ENCODE peak calls at places on chromosomes 5 and 9, in seven cellular contexts. One of them, this sample, is unnamed.

GRCh38 chr9:26656003-26656940 is 236.3 kb downstream of the CAAP1 start:
- DNase-seq in iPS-NIHi11: peak
- DNase-seq in stimulated activated CD4-positive, alpha-beta T cell treated with anti-CD3 and anti-CD28 coated beads, Interleukin-4, amount 100 ng/mL, for 24 hours: no peak
- DNase-seq in CD4-positive, alpha-beta T cell: no peak
- DNase-seq in endothelial cell: peak
- DNase-seq in left cardiac atrium: no peak
- DNase-seq in CD4-positive, CD25-positive, alpha-beta regulatory T cell: no peak
- DNase-seq in this sample: no peak

GRCh38 chr9:135588886-135589595 is 27.5 kb downstream of the PAEP start:
- DNase-seq in endothelial cell: no peak
- DNase-seq in stimulated activated CD4-positive, alpha-beta T cell treated with anti-CD3 and anti-CD28 coated beads, Interleukin-4, amount 100 ng/mL, for 24 hours: no peak
- DNase-seq in left cardiac atrium: no peak
- DNase-seq in iPS-NIHi11: no peak
- DNase-seq in CD4-positive, alpha-beta T cell: no peak
- DNase-seq in CD4-positive, CD25-positive, alpha-beta regulatory T cell: no peak
- DNase-seq in this sample: peak

GRCh38 chr5:157549283-157549629 is 26.3 kb downstream of the ADAM19 start:
- DNase-seq in iPS-NIHi11: no peak
- DNase-seq in left cardiac atrium: no peak
- DNase-seq in CD4-positive, CD25-positive, alpha-beta regulatory T cell: no peak
- DNase-seq in CD4-positive, alpha-beta T cell: no peak
- DNase-seq in endothelial cell: no peak
- DNase-seq in stimulated activated CD4-positive, alpha-beta T cell treated with anti-CD3 and anti-CD28 coated beads, Interleukin-4, amount 100 ng/mL, for 24 hours: no peak
- DNase-seq in this sample: no peak

GRCh38 chr9:130010151-130010988 is 32.6 kb downstream of the FNBP1 start:
- DNase-seq in stimulated activated CD4-positive, alpha-beta T cell treated with anti-CD3 and anti-CD28 coated beads, Interleukin-4, amount 100 ng/mL, for 24 hours: peak
- DNase-seq in iPS-NIHi11: no peak
- DNase-seq in left cardiac atrium: no peak
- DNase-seq in endothelial cell: no peak
- DNase-seq in CD4-positive, CD25-positive, alpha-beta regulatory T cell: no peak
- DNase-seq in CD4-positive, alpha-beta T cell: no peak
- DNase-seq in this sample: no peak

GRCh38 chr5:83498585-83498984 is 27.0 kb downstream of the VCAN start:
- DNase-seq in stimulated activated CD4-positive, alpha-beta T cell treated with anti-CD3 and anti-CD28 coated beads, Interleukin-4, amount 100 ng/mL, for 24 hours: no peak
- DNase-seq in iPS-NIHi11: no peak
- DNase-seq in left cardiac atrium: no peak
- DNase-seq in CD4-positive, alpha-beta T cell: no peak
- DNase-seq in endothelial cell: no peak
- DNase-seq in CD4-positive, CD25-positive, alpha-beta regulatory T cell: no peak
- DNase-seq in this sample: no peak

GRCh38 chr9:85248514-85249312 is 493.0 kb downstream of the AGTPBP1 start:
- DNase-seq in CD4-positive, CD25-positive, alpha-beta regulatory T cell: no peak
- DNase-seq in left cardiac atrium: no peak
- DNase-seq in endothelial cell: no peak
- DNase-seq in stimulated activated CD4-positive, alpha-beta T cell treated with anti-CD3 and anti-CD28 coated beads, Interleukin-4, amount 100 ng/mL, for 24 hours: no peak
- DNase-seq in CD4-positive, alpha-beta T cell: no peak
- DNase-seq in iPS-NIHi11: no peak
- DNase-seq in this sample: peak

GRCh38 chr5:11075010-11075860 is 314.2 kb upstream of the DAP start:
- DNase-seq in endothelial cell: peak
- DNase-seq in stimulated activated CD4-positive, alpha-beta T cell treated with anti-CD3 and anti-CD28 coated beads, Interleukin-4, amount 100 ng/mL, for 24 hours: no peak
- DNase-seq in CD4-positive, alpha-beta T cell: no peak
- DNase-seq in CD4-positive, CD25-positive, alpha-beta regulatory T cell: no peak
- DNase-seq in iPS-NIHi11: peak
- DNase-seq in left cardiac atrium: no peak
- DNase-seq in this sample: no peak

GRCh38 chr5:55855509-55855908 is 4.4 kb downstream of the IL31RA start:
- DNase-seq in endothelial cell: no peak
- DNase-seq in stimulated activated CD4-positive, alpha-beta T cell treated with anti-CD3 and anti-CD28 coated beads, Interleukin-4, amount 100 ng/mL, for 24 hours: no peak
- DNase-seq in CD4-positive, alpha-beta T cell: no peak
- DNase-seq in iPS-NIHi11: peak
- DNase-seq in left cardiac atrium: no peak
- DNase-seq in CD4-positive, CD25-positive, alpha-beta regulatory T cell: peak
- DNase-seq in this sample: no peak

GRCh38 chr9:116632990-116633441 is 54.1 kb upstream of the TRIM32 start:
- DNase-seq in endothelial cell: no peak
- DNase-seq in left cardiac atrium: no peak
- DNase-seq in stimulated activated CD4-positive, alpha-beta T cell treated with anti-CD3 and anti-CD28 coated beads, Interleukin-4, amount 100 ng/mL, for 24 hours: no peak
- DNase-seq in iPS-NIHi11: no peak
- DNase-seq in CD4-positive, alpha-beta T cell: no peak
- DNase-seq in CD4-positive, CD25-positive, alpha-beta regulatory T cell: no peak
- DNase-seq in this sample: no peak

GRCh38 chr5:8322478-8322877 is 453.5 kb downstream of the MTRR start:
- DNase-seq in left cardiac atrium: no peak
- DNase-seq in iPS-NIHi11: no peak
- DNase-seq in stimulated activated CD4-positive, alpha-beta T cell treated with anti-CD3 and anti-CD28 coated beads, Interleukin-4, amount 100 ng/mL, for 24 hours: no peak
- DNase-seq in CD4-positive, CD25-positive, alpha-beta regulatory T cell: no peak
- DNase-seq in endothelial cell: no peak
- DNase-seq in CD4-positive, alpha-beta T cell: no peak
- DNase-seq in this sample: no peak

GRCh38 chr9:91914937-91915336 is 35.1 kb downstream of the ROR2 start:
- DNase-seq in stimulated activated CD4-positive, alpha-beta T cell treated with anti-CD3 and anti-CD28 coated beads, Interleukin-4, amount 100 ng/mL, for 24 hours: no peak
- DNase-seq in endothelial cell: no peak
- DNase-seq in CD4-positive, alpha-beta T cell: no peak
- DNase-seq in CD4-positive, CD25-positive, alpha-beta regulatory T cell: no peak
- DNase-seq in iPS-NIHi11: no peak
- DNase-seq in left cardiac atrium: no peak
- DNase-seq in this sample: peak

GRCh38 chr5:931570-932145 is 39.0 kb downstream of the TRIP13 start:
- DNase-seq in iPS-NIHi11: no peak
- DNase-seq in endothelial cell: no peak
- DNase-seq in left cardiac atrium: no peak
- DNase-seq in CD4-positive, CD25-positive, alpha-beta regulatory T cell: no peak
- DNase-seq in stimulated activated CD4-positive, alpha-beta T cell treated with anti-CD3 and anti-CD28 coated beads, Interleukin-4, amount 100 ng/mL, for 24 hours: no peak
- DNase-seq in CD4-positive, alpha-beta T cell: no peak
- DNase-seq in this sample: no peak

GRCh38 chr5:4584982-4585381 is 555.1 kb upstream of the ADAMTS16 start:
- DNase-seq in CD4-positive, CD25-positive, alpha-beta regulatory T cell: no peak
- DNase-seq in iPS-NIHi11: no peak
- DNase-seq in left cardiac atrium: peak
- DNase-seq in stimulated activated CD4-positive, alpha-beta T cell treated with anti-CD3 and anti-CD28 coated beads, Interleukin-4, amount 100 ng/mL, for 24 hours: no peak
- DNase-seq in endothelial cell: no peak
- DNase-seq in CD4-positive, alpha-beta T cell: no peak
- DNase-seq in this sample: peak

GRCh38 chr9:99353408-99353807 is 131.3 kb downstream of the SEC61B start:
- DNase-seq in left cardiac atrium: no peak
- DNase-seq in CD4-positive, CD25-positive, alpha-beta regulatory T cell: no peak
- DNase-seq in CD4-positive, alpha-beta T cell: no peak
- DNase-seq in endothelial cell: no peak
- DNase-seq in iPS-NIHi11: no peak
- DNase-seq in stimulated activated CD4-positive, alpha-beta T cell treated with anti-CD3 and anti-CD28 coated beads, Interleukin-4, amount 100 ng/mL, for 24 hours: no peak
- DNase-seq in this sample: no peak

GRCh38 chr5:38783011-38783551 is 62.7 kb upstream of the OSMR start:
- DNase-seq in iPS-NIHi11: peak
- DNase-seq in endothelial cell: no peak
- DNase-seq in CD4-positive, CD25-positive, alpha-beta regulatory T cell: no peak
- DNase-seq in CD4-positive, alpha-beta T cell: no peak
- DNase-seq in stimulated activated CD4-positive, alpha-beta T cell treated with anti-CD3 and anti-CD28 coated beads, Interleukin-4, amount 100 ng/mL, for 24 hours: no peak
- DNase-seq in left cardiac atrium: no peak
- DNase-seq in this sample: no peak

GRCh38 chr5:116939641-116940040 is 365.0 kb upstream of the SEMA6A start:
- DNase-seq in CD4-positive, CD25-positive, alpha-beta regulatory T cell: no peak
- DNase-seq in iPS-NIHi11: no peak
- DNase-seq in left cardiac atrium: no peak
- DNase-seq in stimulated activated CD4-positive, alpha-beta T cell treated with anti-CD3 and anti-CD28 coated beads, Interleukin-4, amount 100 ng/mL, for 24 hours: no peak
- DNase-seq in CD4-positive, alpha-beta T cell: no peak
- DNase-seq in endothelial cell: no peak
- DNase-seq in this sample: no peak

GRCh38 chr9:115862021-115862420 is 291.6 kb upstream of the PAPPA start:
- DNase-seq in left cardiac atrium: no peak
- DNase-seq in endothelial cell: no peak
- DNase-seq in stimulated activated CD4-positive, alpha-beta T cell treated with anti-CD3 and anti-CD28 coated beads, Interleukin-4, amount 100 ng/mL, for 24 hours: no peak
- DNase-seq in CD4-positive, CD25-positive, alpha-beta regulatory T cell: no peak
- DNase-seq in CD4-positive, alpha-beta T cell: no peak
- DNase-seq in iPS-NIHi11: no peak
- DNase-seq in this sample: no peak

GRCh38 chr9:88658311-88658822 is 123.4 kb downstream of the NXNL2 start:
- DNase-seq in endothelial cell: no peak
- DNase-seq in iPS-NIHi11: no peak
- DNase-seq in stimulated activated CD4-positive, alpha-beta T cell treated with anti-CD3 and anti-CD28 coated beads, Interleukin-4, amount 100 ng/mL, for 24 hours: no peak
- DNase-seq in left cardiac atrium: peak
- DNase-seq in CD4-positive, alpha-beta T cell: no peak
- DNase-seq in CD4-positive, CD25-positive, alpha-beta regulatory T cell: no peak
- DNase-seq in this sample: no peak

GRCh38 chr5:66427043-66427442 is 169.2 kb upstream of the MAST4 start:
- DNase-seq in left cardiac atrium: no peak
- DNase-seq in stimulated activated CD4-positive, alpha-beta T cell treated with anti-CD3 and anti-CD28 coated beads, Interleukin-4, amount 100 ng/mL, for 24 hours: no peak
- DNase-seq in endothelial cell: no peak
- DNase-seq in CD4-positive, alpha-beta T cell: no peak
- DNase-seq in iPS-NIHi11: no peak
- DNase-seq in CD4-positive, CD25-positive, alpha-beta regulatory T cell: no peak
- DNase-seq in this sample: no peak

GRCh38 chr5:38845555-38846378 is at the start of gene OSMR:
- DNase-seq in CD4-positive, alpha-beta T cell: no peak
- DNase-seq in CD4-positive, CD25-positive, alpha-beta regulatory T cell: no peak
- DNase-seq in endothelial cell: peak
- DNase-seq in left cardiac atrium: peak
- DNase-seq in stimulated activated CD4-positive, alpha-beta T cell treated with anti-CD3 and anti-CD28 coated beads, Interleukin-4, amount 100 ng/mL, for 24 hours: no peak
- DNase-seq in iPS-NIHi11: peak
- DNase-seq in this sample: peak

GRCh38 chr9:105295151-105295550 is 50.7 kb downstream of the SLC44A1 start:
- DNase-seq in stimulated activated CD4-positive, alpha-beta T cell treated with anti-CD3 and anti-CD28 coated beads, Interleukin-4, amount 100 ng/mL, for 24 hours: no peak
- DNase-seq in iPS-NIHi11: no peak
- DNase-seq in CD4-positive, CD25-positive, alpha-beta regulatory T cell: no peak
- DNase-seq in left cardiac atrium: no peak
- DNase-seq in CD4-positive, alpha-beta T cell: no peak
- DNase-seq in endothelial cell: no peak
- DNase-seq in this sample: no peak

GRCh38 chr5:78755822-78756429 is 107.4 kb upstream of the LHFPL2 start:
- DNase-seq in left cardiac atrium: no peak
- DNase-seq in CD4-positive, alpha-beta T cell: no peak
- DNase-seq in endothelial cell: no peak
- DNase-seq in CD4-positive, CD25-positive, alpha-beta regulatory T cell: no peak
- DNase-seq in iPS-NIHi11: no peak
- DNase-seq in stimulated activated CD4-positive, alpha-beta T cell treated with anti-CD3 and anti-CD28 coated beads, Interleukin-4, amount 100 ng/mL, for 24 hours: no peak
- DNase-seq in this sample: no peak

GRCh38 chr5:38467353-38468040 is 88.9 kb downstream of the LIFR start:
- DNase-seq in CD4-positive, CD25-positive, alpha-beta regulatory T cell: no peak
- DNase-seq in iPS-NIHi11: peak
- DNase-seq in CD4-positive, alpha-beta T cell: no peak
- DNase-seq in left cardiac atrium: peak
- DNase-seq in endothelial cell: no peak
- DNase-seq in stimulated activated CD4-positive, alpha-beta T cell treated with anti-CD3 and anti-CD28 coated beads, Interleukin-4, amount 100 ng/mL, for 24 hours: no peak
- DNase-seq in this sample: no peak

GRCh38 chr5:72723584-72723983 is 92.9 kb upstream of the TNPO1 start:
- DNase-seq in stimulated activated CD4-positive, alpha-beta T cell treated with anti-CD3 and anti-CD28 coated beads, Interleukin-4, amount 100 ng/mL, for 24 hours: no peak
- DNase-seq in CD4-positive, CD25-positive, alpha-beta regulatory T cell: no peak
- DNase-seq in iPS-NIHi11: no peak
- DNase-seq in endothelial cell: no peak
- DNase-seq in left cardiac atrium: no peak
- DNase-seq in CD4-positive, alpha-beta T cell: no peak
- DNase-seq in this sample: no peak

This sample was measured in islet precursor cell.